ENCODE peak calls at places on chromosomes 12 and 14, in nine cellular contexts. One of them, this sample, is unnamed.

GRCh38 chr12:74689071-74689655 is 151.5 kb downstream of the ATXN7L3B start:
- DNase-seq in stomach: no peak
- DNase-seq in heart left ventricle: no peak
- DNase-seq in suprapubic skin: no peak
- DNase-seq in cardiac muscle cell: peak; percentile 46
- DNase-seq in psoas muscle: no peak
- DNase-seq in PC-9: no peak
- DNase-seq in endodermal cell: no peak
- DNase-seq in left ventricle myocardium inferior: no peak
- DNase-seq in this sample: no peak

GRCh38 chr14:95294834-95295599 is 24.7 kb downstream of the CLMN start:
- DNase-seq in left ventricle myocardium inferior: no peak
- DNase-seq in suprapubic skin: no peak
- DNase-seq in endodermal cell: no peak
- DNase-seq in stomach: peak; percentile 65
- DNase-seq in PC-9: no peak
- DNase-seq in heart left ventricle: no peak
- DNase-seq in psoas muscle: no peak
- DNase-seq in cardiac muscle cell: no peak
- DNase-seq in this sample: peak; percentile 72

GRCh38 chr14:100899841-100900771 is 3.4 kb downstream of the RTL1 start:
- DNase-seq in cardiac muscle cell: peak; percentile 30
- DNase-seq in left ventricle myocardium inferior: no peak
- DNase-seq in stomach: no peak
- DNase-seq in heart left ventricle: no peak
- DNase-seq in endodermal cell: peak; percentile 78
- DNase-seq in psoas muscle: no peak
- DNase-seq in suprapubic skin: no peak
- DNase-seq in PC-9: no peak
- DNase-seq in this sample: no peak

GRCh38 chr12:30795660-30796507 is 41.1 kb upstream of the CAPRIN2 start:
- DNase-seq in psoas muscle: peak; percentile 73
- DNase-seq in endodermal cell: peak; percentile 96
- DNase-seq in suprapubic skin: peak; percentile 81
- DNase-seq in heart left ventricle: peak; percentile 60
- DNase-seq in PC-9: peak; percentile 78
- DNase-seq in cardiac muscle cell: peak; percentile 9
- DNase-seq in left ventricle myocardium inferior: peak; percentile 51
- DNase-seq in stomach: peak; percentile 37
- DNase-seq in this sample: peak; percentile 46

GRCh38 chr12:31664038-31664437 is 4.5 kb downstream of the ETFBKMT start:
- DNase-seq in psoas muscle: no peak
- DNase-seq in suprapubic skin: no peak
- DNase-seq in PC-9: no peak
- DNase-seq in cardiac muscle cell: no peak
- DNase-seq in heart left ventricle: no peak
- DNase-seq in left ventricle myocardium inferior: no peak
- DNase-seq in stomach: no peak
- DNase-seq in endodermal cell: no peak
- DNase-seq in this sample: no peak

GRCh38 chr14:103519043-103519836 is 3.4 kb downstream of the CKB start:
- DNase-seq in suprapubic skin: no peak
- DNase-seq in cardiac muscle cell: no peak
- DNase-seq in endodermal cell: no peak
- DNase-seq in PC-9: no peak
- DNase-seq in stomach: peak; percentile 43
- DNase-seq in left ventricle myocardium inferior: peak; percentile 19
- DNase-seq in heart left ventricle: no peak
- DNase-seq in psoas muscle: no peak
- DNase-seq in this sample: peak; percentile 45

GRCh38 chr12:94147991-94148840 is at the start of gene PLXNC1:
- DNase-seq in cardiac muscle cell: peak; percentile 74
- DNase-seq in PC-9: no peak
- DNase-seq in suprapubic skin: peak; percentile 87
- DNase-seq in endodermal cell: peak; percentile 88
- DNase-seq in heart left ventricle: peak; percentile 67
- DNase-seq in left ventricle myocardium inferior: peak; percentile 62
- DNase-seq in stomach: peak; percentile 51
- DNase-seq in psoas muscle: peak; percentile 77
- DNase-seq in this sample: peak; percentile 69

GRCh38 chr12:108839890-108840230 is 17.5 kb downstream of the SSH1 start:
- DNase-seq in psoas muscle: no peak
- DNase-seq in stomach: no peak
- DNase-seq in heart left ventricle: no peak
- DNase-seq in PC-9: no peak
- DNase-seq in cardiac muscle cell: no peak
- DNase-seq in endodermal cell: no peak
- DNase-seq in left ventricle myocardium inferior: peak; percentile 26
- DNase-seq in suprapubic skin: no peak
- DNase-seq in this sample: no peak

GRCh38 chr14:64630778-64631177 is 73.4 kb upstream of the PLEKHG3 start:
- DNase-seq in endodermal cell: peak; percentile 15
- DNase-seq in heart left ventricle: no peak
- DNase-seq in left ventricle myocardium inferior: no peak
- DNase-seq in suprapubic skin: no peak
- DNase-seq in stomach: no peak
- DNase-seq in cardiac muscle cell: no peak
- DNase-seq in psoas muscle: no peak
- DNase-seq in PC-9: no peak
- DNase-seq in this sample: no peak

GRCh38 chr14:92513204-92513965 is at the start of gene RIN3:
- DNase-seq in PC-9: peak; percentile 43
- DNase-seq in endodermal cell: peak; percentile 89
- DNase-seq in suprapubic skin: peak; percentile 82
- DNase-seq in heart left ventricle: peak; percentile 77
- DNase-seq in psoas muscle: peak; percentile 72
- DNase-seq in cardiac muscle cell: peak; percentile 69
- DNase-seq in left ventricle myocardium inferior: peak; percentile 58
- DNase-seq in stomach: no peak
- DNase-seq in this sample: no peak

GRCh38 chr14:24335461-24336146 is 733 bp upstream of the ADCY4 start:
- DNase-seq in cardiac muscle cell: no peak
- DNase-seq in heart left ventricle: no peak
- DNase-seq in psoas muscle: no peak
- DNase-seq in left ventricle myocardium inferior: no peak
- DNase-seq in suprapubic skin: no peak
- DNase-seq in PC-9: no peak
- DNase-seq in stomach: no peak
- DNase-seq in endodermal cell: peak; percentile 60
- DNase-seq in this sample: no peak

GRCh38 chr12:127393896-127394295 is 873.1 kb upstream of the TMEM132C start:
- DNase-seq in endodermal cell: no peak
- DNase-seq in suprapubic skin: no peak
- DNase-seq in psoas muscle: no peak
- DNase-seq in heart left ventricle: no peak
- DNase-seq in cardiac muscle cell: no peak
- DNase-seq in stomach: no peak
- DNase-seq in left ventricle myocardium inferior: no peak
- DNase-seq in PC-9: no peak
- DNase-seq in this sample: no peak

GRCh38 chr12:74538491-74539258 is 1.0 kb downstream of the ATXN7L3B start:
- DNase-seq in suprapubic skin: no peak
- DNase-seq in psoas muscle: no peak
- DNase-seq in stomach: no peak
- DNase-seq in PC-9: peak; percentile 9
- DNase-seq in endodermal cell: no peak
- DNase-seq in left ventricle myocardium inferior: no peak
- DNase-seq in heart left ventricle: no peak
- DNase-seq in cardiac muscle cell: peak; percentile 5
- DNase-seq in this sample: no peak

GRCh38 chr12:64678248-64678647 is 68.0 kb downstream of the RASSF3 start:
- DNase-seq in left ventricle myocardium inferior: no peak
- DNase-seq in endodermal cell: peak; percentile 73
- DNase-seq in heart left ventricle: no peak
- DNase-seq in cardiac muscle cell: no peak
- DNase-seq in stomach: no peak
- DNase-seq in psoas muscle: no peak
- DNase-seq in PC-9: no peak
- DNase-seq in suprapubic skin: no peak
- DNase-seq in this sample: no peak

GRCh38 chr12:121448771-121449315 is 48.9 kb downstream of the RNF34 start:
- DNase-seq in cardiac muscle cell: no peak
- DNase-seq in endodermal cell: no peak
- DNase-seq in left ventricle myocardium inferior: no peak
- DNase-seq in PC-9: no peak
- DNase-seq in psoas muscle: no peak
- DNase-seq in stomach: no peak
- DNase-seq in heart left ventricle: no peak
- DNase-seq in suprapubic skin: no peak
- DNase-seq in this sample: no peak

DNA sequence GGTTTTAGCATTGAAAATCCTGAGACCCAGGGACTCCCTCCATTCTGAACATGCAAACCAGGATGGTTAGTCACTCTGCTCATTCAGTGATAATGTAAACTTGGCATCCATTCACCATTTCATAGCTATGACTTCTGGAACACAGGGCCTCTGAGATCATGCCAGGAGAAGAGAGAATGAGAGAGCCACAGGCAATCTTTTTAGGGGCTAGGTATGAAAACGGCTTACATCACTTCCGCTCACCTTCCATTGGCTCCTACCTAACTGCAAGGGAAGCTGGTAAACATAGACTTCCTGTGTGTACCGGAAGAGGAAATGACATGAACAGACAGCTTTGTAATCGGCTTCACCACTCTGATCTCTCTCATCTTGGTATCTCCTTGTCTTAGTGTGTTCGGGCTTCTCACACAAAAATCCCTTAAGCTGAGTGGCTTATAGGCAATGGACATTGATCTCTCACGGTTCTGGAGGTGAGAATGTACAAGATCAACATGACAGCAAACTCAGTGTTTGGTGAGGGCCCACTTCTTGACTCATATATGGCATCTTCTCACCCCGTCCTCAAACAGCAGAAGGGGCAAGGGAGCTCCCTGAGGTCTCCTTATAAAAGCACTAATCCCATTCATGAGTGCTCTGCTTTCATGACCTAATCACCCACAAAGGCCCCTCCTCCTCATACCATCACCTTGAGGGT is 465.9 kb upstream of the TBX3 start:
- DNase-seq in suprapubic skin: no peak
- DNase-seq in heart left ventricle: no peak
- DNase-seq in PC-9: no peak
- DNase-seq in psoas muscle: no peak
- DNase-seq in stomach: no peak
- DNase-seq in left ventricle myocardium inferior: no peak
- DNase-seq in endodermal cell: no peak
- DNase-seq in cardiac muscle cell: no peak
- DNase-seq in this sample: no peak
- H3K4me3 ChIP-seq in suprapubic skin: no peak overlapping the region
- H3K4me3 ChIP-seq in heart left ventricle: no peak overlapping the region
- H3K4me3 ChIP-seq in PC-9: no peak overlapping the region
- H3K4me3 ChIP-seq in psoas muscle: no peak overlapping the region
- H3K4me3 ChIP-seq in stomach: no peak overlapping the region
- H3K4me3 ChIP-seq in left ventricle myocardium inferior: no peak overlapping the region
- H3K4me3 ChIP-seq in endodermal cell: no peak overlapping the region
- H3K4me3 ChIP-seq in cardiac muscle cell: no peak overlapping the region
- H3K4me3 ChIP-seq in this sample: no peak overlapping the region

DNA sequence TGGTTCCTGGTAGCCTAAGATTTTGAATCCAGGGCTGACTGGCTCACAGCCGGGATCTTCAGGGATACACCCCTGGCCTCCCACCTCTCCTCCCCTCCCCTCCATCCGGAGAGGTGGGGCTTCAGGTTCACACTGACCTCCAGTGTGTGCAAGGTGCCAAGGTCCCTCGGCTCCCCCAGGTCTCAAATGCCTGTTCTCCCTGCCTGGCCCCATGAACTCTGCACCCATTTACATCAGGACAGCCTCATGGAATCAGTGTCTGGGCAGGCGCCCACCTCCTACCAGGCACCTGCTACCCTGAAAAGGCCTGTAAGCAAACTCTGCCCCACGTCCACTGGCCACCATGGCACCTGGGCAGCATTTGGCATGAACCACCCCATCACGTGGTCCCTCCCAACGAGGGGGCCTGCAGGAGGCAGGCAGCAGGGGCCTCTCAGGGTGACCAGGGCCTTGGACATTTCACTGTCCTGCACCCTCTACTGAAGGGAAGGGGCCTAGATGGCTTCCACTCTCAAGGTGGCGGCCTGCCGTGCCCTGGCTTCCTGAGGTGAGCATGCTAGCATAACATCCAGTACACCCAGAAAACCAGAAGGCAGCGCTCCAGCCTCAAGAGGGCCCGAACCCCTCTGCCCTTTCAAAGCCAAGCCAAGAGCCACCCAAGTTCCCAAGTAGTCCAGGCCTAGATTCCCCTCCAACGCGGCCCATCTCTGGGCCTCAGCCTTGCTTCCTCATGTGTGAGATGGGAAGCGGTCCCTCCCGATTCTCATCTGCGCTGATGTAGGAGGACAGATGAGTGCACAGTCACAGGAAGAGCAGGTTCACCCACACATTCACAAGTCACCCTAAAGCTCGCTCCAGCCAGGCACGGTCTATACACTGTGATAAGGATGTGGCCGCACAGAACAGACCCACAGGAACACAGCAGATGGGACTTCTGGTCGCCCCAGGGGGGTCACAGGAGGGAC is 37.3 kb downstream of the CCDC85C start:
- DNase-seq in stomach: no peak
- DNase-seq in heart left ventricle: no peak
- DNase-seq in PC-9: no peak
- DNase-seq in endodermal cell: no peak
- DNase-seq in suprapubic skin: no peak
- DNase-seq in psoas muscle: no peak
- DNase-seq in cardiac muscle cell: no peak
- DNase-seq in left ventricle myocardium inferior: no peak
- DNase-seq in this sample: peak; percentile 55
- H3K4me1 ChIP-seq in stomach: peaks cover 89% of the 10 kb centered on the region
- H3K4me1 ChIP-seq in heart left ventricle: peaks cover 85% of the 10 kb centered on the region
- H3K4me1 ChIP-seq in PC-9: peaks cover 32% of the 10 kb centered on the region
- H3K4me1 ChIP-seq in endodermal cell: peaks cover 27% of the 10 kb centered on the region
- H3K4me1 ChIP-seq in suprapubic skin: peaks cover 57% of the 10 kb centered on the region
- H3K4me1 ChIP-seq in psoas muscle: peaks cover 25% of the 10 kb centered on the region
- H3K4me1 ChIP-seq in cardiac muscle cell: peaks cover 89% of the 10 kb centered on the region
- H3K4me1 ChIP-seq in left ventricle myocardium inferior: peaks cover 100% of the 10 kb centered on the region
- H3K4me1 ChIP-seq in this sample: peaks cover 59% of the 10 kb centered on the region

GRCh38 chr12:77204055-77204454 is 138.7 kb upstream of the E2F7 start:
- DNase-seq in PC-9: no peak
- DNase-seq in psoas muscle: no peak
- DNase-seq in endodermal cell: peak; percentile 76
- DNase-seq in cardiac muscle cell: peak; percentile 14
- DNase-seq in heart left ventricle: no peak
- DNase-seq in left ventricle myocardium inferior: no peak
- DNase-seq in suprapubic skin: no peak
- DNase-seq in stomach: no peak
- DNase-seq in this sample: no peak
- TF ChIP-seq CTCF in PC-9: no peak
- TF ChIP-seq CTCF in psoas muscle: no peak
- TF ChIP-seq CTCF in endodermal cell: peak; percentile 74
- TF ChIP-seq CTCF in cardiac muscle cell: peak; percentile 37
- TF ChIP-seq CTCF in heart left ventricle: no peak
- TF ChIP-seq CTCF in left ventricle myocardium inferior: peak; percentile 26
- TF ChIP-seq CTCF in suprapubic skin: no peak
- TF ChIP-seq CTCF in stomach: no peak
- TF ChIP-seq CTCF in this sample: no peak

DNA sequence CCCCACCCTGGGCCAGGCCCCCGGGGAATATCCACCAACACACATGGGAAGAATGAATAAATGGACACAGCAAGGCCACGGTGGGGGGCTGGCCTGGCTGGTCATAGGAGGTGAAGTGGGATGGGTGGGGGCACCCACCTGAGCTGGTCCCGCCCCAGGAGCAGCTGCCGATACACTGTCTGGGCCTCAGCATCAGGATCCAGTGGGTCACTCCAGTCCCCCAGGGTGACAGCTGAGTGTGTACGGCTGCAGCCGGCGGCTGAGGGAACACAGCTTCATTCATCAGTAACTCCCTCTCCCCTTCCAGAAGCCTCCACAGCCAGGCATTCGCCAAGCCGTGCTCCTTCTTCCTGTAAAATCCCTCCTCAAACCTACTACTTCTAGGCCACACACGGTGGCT is 33.8 kb downstream of the RASAL1 start:
- DNase-seq in endodermal cell: no peak
- DNase-seq in suprapubic skin: no peak
- DNase-seq in stomach: no peak
- DNase-seq in left ventricle myocardium inferior: no peak
- DNase-seq in PC-9: no peak
- DNase-seq in cardiac muscle cell: no peak
- DNase-seq in heart left ventricle: no peak
- DNase-seq in psoas muscle: no peak
- DNase-seq in this sample: no peak
- H3K4me3 ChIP-seq in endodermal cell: no peak overlapping the region
- H3K4me3 ChIP-seq in suprapubic skin: no peak overlapping the region
- H3K4me3 ChIP-seq in stomach: no peak overlapping the region
- H3K4me3 ChIP-seq in left ventricle myocardium inferior: no peak overlapping the region
- H3K4me3 ChIP-seq in PC-9: no peak overlapping the region
- H3K4me3 ChIP-seq in cardiac muscle cell: no peak overlapping the region
- H3K4me3 ChIP-seq in heart left ventricle: no peak overlapping the region
- H3K4me3 ChIP-seq in psoas muscle: no peak overlapping the region
- H3K4me3 ChIP-seq in this sample: no peak overlapping the region